ENCODE peak calls at places on chromosomes 4 and X, in four cellular contexts. V is sigmoid colon, T is esophagus squamous epithelium, K is hepatocyte. B is an unnamed sample. For H3K27me3 and H3K4me1, the result is how much of the 10 kb centered on the place peaks cover.

GRCh38 chr4:31692407-31692940 is 972.3 kb downstream of the PCDH7 start:
- DNase-seq in V (no peak), K (no peak), T (no peak), B (no peak)

GRCh38 chrX:99301990-99302389 is 1108.1 kb downstream of the PCDH19 start:
- DNase-seq in V (no peak), T (no peak), K (peak), B (no peak)

GRCh38 chr4:48360285-48360965 is 19.1 kb downstream of the SLAIN2 start:
- DNase-seq in V (no peak), T (no peak), K (no peak), B (no peak)

GRCh38 chrX:41616255-41616654 is 72.5 kb upstream of the GPR34 start:
- DNase-seq in K (no peak), V (no peak), T (no peak), B (no peak)

GRCh38 chrX:25968920-25969319 is 169.2 kb upstream of the MAGEB18 start:
- DNase-seq in T (no peak), V (no peak), K (peak), B (no peak)

GRCh38 chr4:53905935-53906377 is 158.4 kb downstream of the CHIC2 start:
- DNase-seq in K (peak), T (no peak), V (no peak), B (no peak)

GRCh38 chr4:2413821-2414610 is 4.4 kb downstream of the ZFYVE28 start:
- DNase-seq in T (no peak), V (no peak), K (no peak), B (no peak)

GRCh38 chr4:6568689-6569332 is 6.2 kb upstream of the MAN2B2 start:
- DNase-seq in T (no peak), K (no peak), V (no peak), B (no peak)

GRCh38 chr4:8913121-8913857 is 41.6 kb upstream of the HMX1 start:
- DNase-seq in V (peak), K (peak), T (no peak), B (no peak)

GRCh38 chr4:39529534-39529933 is 2.3 kb upstream of the UGDH start:
- DNase-seq in K (no peak), T (no peak), V (no peak), B (no peak)

GRCh38 chr4:21949073-21949457 is 493 bp upstream of the KCNIP4 start:
- DNase-seq in K (peak), T (no peak), V (no peak), B (no peak)

GRCh38 chrX:24173115-24173847 is 23.8 kb downstream of the ZFX start:
- DNase-seq in K (no peak), T (no peak), V (no peak), B (no peak)

GRCh38 chrX:24169211-24169610 is 19.7 kb downstream of the ZFX start:
- DNase-seq in K (no peak), V (no peak), T (no peak), B (no peak)

GRCh38 chrX:24167719-24168472 is 18.4 kb downstream of the ZFX start:
- DNase-seq in T (no peak), K (no peak), V (no peak), B (no peak)

GRCh38 chrX:24166078-24166477 is 16.5 kb downstream of the ZFX start:
- DNase-seq in T (no peak), V (no peak), K (no peak), B (no peak)

DNA sequence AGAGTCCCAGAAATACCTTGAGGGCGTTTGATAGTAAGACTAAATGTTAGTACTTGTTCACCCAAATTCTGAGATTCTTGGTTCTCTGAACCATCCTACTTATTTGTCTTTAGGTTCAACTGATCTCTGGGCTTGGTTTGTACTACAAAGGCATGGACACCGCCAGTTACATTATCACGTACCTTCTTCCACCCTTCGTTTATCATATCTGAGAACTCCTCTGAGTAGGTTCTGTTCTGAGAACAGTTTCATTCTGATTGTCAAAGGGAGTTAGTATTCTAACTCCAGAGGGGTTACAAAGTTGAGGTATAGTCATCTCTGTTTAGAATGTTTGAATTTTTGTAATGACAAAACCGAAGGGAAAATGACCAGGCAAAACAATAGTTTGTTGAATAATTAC is 19.3 kb downstream of the ZFX start:
- DNase-seq in V (no peak), K (no peak), T (no peak), B (no peak)
- H3K27me3 ChIP-seq in V (under half), K (under half), T (under half), B (under half)

DNA sequence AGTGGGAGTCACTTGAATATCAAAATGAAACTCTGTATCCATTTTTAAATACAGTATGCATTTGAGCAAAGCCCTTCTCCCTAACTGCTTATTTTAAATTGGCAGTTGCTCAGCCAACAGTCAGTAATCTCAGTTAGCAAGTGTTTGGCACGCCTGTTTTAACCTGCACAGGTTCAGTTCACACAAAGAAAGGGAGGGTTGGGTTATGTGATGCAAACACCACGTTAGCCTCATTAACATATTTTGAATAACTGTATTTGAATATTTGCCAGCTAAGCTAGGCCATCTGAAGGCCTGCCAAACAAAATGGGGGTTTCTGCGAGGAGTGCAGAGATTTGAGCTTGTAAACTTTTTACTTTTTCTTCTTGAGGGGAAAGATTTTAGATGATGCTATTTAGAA is 19.8 kb downstream of the GAB1 start:
- DNase-seq in K (no peak), V (no peak), T (no peak), B (no peak)
- H3K4me1 ChIP-seq in K (half or more), V (half or more), T (half or more), B (half or more)

DNA sequence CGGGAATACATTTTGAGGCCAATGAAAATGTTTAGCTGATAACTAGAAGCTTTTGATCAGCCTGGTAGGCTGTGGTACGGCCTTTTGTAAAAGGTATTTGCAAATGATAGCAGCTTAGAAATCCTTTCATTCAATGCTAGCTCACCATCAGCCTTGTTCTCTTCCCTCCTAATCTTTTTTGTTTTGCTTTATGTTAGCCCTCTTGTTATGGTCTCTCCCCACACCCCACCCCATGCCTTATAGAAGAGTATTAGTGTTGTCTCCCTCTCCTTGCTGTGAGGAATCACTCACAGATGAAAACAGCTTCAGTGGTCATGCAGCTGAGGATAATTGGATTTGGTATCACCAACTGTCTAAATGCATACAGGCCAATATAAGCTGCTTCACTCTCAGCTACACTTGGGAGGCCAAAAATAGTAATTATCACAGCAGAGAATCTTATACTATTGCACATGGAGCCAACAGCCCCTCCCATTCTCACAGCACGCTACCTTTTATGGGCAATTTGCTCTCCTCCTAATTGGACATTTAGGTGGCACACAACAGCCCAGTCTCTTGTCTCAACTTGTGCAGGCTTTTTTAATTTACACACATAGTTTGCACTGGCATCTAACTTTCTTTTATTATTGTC is 494.6 kb upstream of the FAM241A start:
- DNase-seq in K (no peak), V (no peak), T (no peak), B (no peak)
- H3K4me3 ChIP-seq in K (no peak), V (no peak), T (no peak), B (no peak)

DNA sequence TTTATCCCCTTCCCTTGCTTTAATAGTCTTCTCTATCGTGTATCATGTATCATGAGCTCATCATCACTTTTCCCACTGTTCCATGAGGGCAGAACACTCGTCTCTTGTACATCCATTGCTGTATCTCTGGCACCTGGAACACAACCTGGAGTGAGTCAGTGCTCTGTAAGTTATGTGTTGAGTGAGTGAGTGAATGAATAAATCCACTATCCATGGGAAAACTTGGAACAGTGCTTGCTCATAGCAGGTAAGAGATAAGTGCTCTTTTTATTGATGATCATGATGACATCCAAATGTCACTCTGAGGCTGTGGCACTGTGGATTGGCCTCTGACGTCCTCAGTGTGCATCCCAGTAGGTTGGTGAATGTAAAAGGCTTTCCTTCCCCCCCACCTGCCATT is 4.3 kb downstream of the FGFBP1 start:
- DNase-seq in K (no peak), T (no peak), V (no peak), B (no peak)
- H3K27me3 ChIP-seq in K (under half), T (under half), V (under half), B (under half)

GRCh38 chr4:158819942-158820786 is 51.3 kb downstream of the FNIP2 start:
- DNase-seq in T (no peak), V (no peak), K (no peak), B (no peak)
- H3K4me1 ChIP-seq in T (under half), V (under half), K (under half), B (half or more)

DNA sequence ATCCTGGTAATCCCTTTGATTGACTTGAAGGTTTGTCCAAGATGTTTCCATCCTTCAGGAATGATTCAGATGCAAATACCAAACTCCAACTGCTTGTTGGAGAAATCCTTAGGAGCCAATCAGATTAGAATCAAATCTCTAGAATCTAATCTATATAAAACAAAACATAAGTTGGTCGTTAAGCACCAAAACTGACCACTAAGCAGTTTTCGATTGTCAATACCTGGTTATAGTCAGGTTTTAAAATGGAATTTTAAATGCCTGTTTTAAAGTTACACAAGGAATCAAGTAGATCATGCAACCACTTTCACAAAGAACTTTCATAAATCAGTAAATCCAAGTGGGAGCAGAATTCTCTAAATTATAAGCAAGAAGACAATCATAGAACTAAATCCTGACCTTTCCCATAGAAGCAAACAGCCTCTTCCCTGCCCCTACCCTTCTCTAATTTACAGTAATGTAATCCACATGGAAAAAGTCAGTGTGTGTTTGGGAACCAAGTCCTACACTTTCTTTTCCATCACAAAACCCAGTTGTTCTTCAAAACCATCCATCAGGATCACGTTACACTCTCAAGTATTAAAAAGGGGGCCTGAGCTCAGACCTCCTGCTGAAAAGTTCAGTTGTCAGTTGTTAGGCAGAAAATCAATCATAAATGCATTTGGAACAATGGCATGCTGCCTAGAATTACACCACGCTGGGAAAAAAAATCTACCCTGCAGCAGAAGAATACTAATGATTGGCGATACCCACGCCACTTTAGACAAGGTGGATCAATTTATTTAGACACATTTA is 236.3 kb downstream of the PARM1 start:
- DNase-seq in T (no peak), V (no peak), K (no peak), B (no peak)
- H3K4me3 ChIP-seq in T (no peak), V (no peak), K (no peak), B (no peak)

GRCh38 chr4:1136028-1136427 is 22.7 kb upstream of the RNF212 start:
- DNase-seq in K (peak), T (no peak), V (no peak), B (no peak)
- H3K27me3 ChIP-seq in K (under half), T (under half), V (under half), B (under half)

GRCh38 chr4:25656031-25656430 is 380 bp downstream of the SLC34A2 start:
- DNase-seq in T (no peak), K (no peak), V (no peak), B (no peak)
- H3K4me1 ChIP-seq in T (under half), K (under half), V (under half), B (under half)